ENCODE peak calls at places on chromosome 14, in seven cellular contexts. H is uterus; P is CD8-positive, alpha-beta T cell; D is IMR-90; N is coronary artery; S is cardiac fibroblast; A is colonic mucosa. K is an unnamed sample.

GRCh38 chr14:82075566-82075965 is 541.9 kb upstream of the SEL1L start:
- DNase-seq in H (no peak), P (no peak), D (no peak), N (no peak), S (no peak), A (no peak), K (no peak)

GRCh38 chr14:94129758-94130414 is 482 bp upstream of the IFI27L2 start:
- DNase-seq in H (peak), P (peak), D (peak), N (peak), S (peak), A (peak), K (peak)

GRCh38 chr14:95003099-95003960 is 154.0 kb downstream of the DICER1 start:
- DNase-seq in H (no peak), P (no peak), D (no peak), N (no peak), S (no peak), A (no peak), K (no peak)

GRCh38 chr14:100739306-100739705 is 12.6 kb downstream of the DLK1 start:
- DNase-seq in H (no peak), P (no peak), D (no peak), N (no peak), S (no peak), A (no peak), K (no peak)

GRCh38 chr14:31945074-31945613 is 132.0 kb upstream of the ARHGAP5 start:
- DNase-seq in H (no peak), P (no peak), D (no peak), N (no peak), S (no peak), A (peak), K (no peak)

GRCh38 chr14:65791551-65791981 is 379.0 kb downstream of the FUT8 start:
- DNase-seq in H (no peak), P (no peak), D (peak), N (no peak), S (peak), A (no peak), K (peak)

GRCh38 chr14:55706893-55707292 is 126.9 kb downstream of the KTN1 start:
- DNase-seq in H (no peak), P (no peak), D (peak), N (no peak), S (no peak), A (no peak), K (peak)

GRCh38 chr14:92341791-92342190 is 18.8 kb downstream of the SLC24A4 start:
- DNase-seq in H (no peak), P (no peak), D (no peak), N (no peak), S (no peak), A (no peak), K (no peak)

GRCh38 chr14:81172353-81172752 is 48.4 kb downstream of the GTF2A1 start:
- DNase-seq in H (no peak), P (no peak), D (peak), N (no peak), S (no peak), A (no peak), K (peak)

GRCh38 chr14:54446201-54446693 is 5.1 kb upstream of the CNIH1 start:
- DNase-seq in H (peak), P (no peak), D (no peak), N (no peak), S (peak), A (peak), K (peak)

GRCh38 chr14:71060795-71061455 is 153.7 kb downstream of the PCNX1 start:
- DNase-seq in H (no peak), P (no peak), D (peak), N (no peak), S (peak), A (no peak), K (no peak)

GRCh38 chr14:60311417-60311816 is 62.4 kb downstream of the PPM1A start:
- DNase-seq in H (no peak), P (no peak), D (peak), N (no peak), S (peak), A (no peak), K (peak)

GRCh38 chr14:54106802-54107377 is 150.3 kb upstream of the BMP4 start:
- DNase-seq in H (no peak), P (no peak), D (no peak), N (no peak), S (peak), A (no peak), K (no peak)

GRCh38 chr14:100062602-100063001 is 2.6 kb upstream of the EVL start:
- DNase-seq in H (no peak), P (no peak), D (no peak), N (no peak), S (no peak), A (no peak), K (no peak)

GRCh38 chr14:99267871-99268775 is 3.9 kb downstream of the BCL11B start:
- DNase-seq in H (no peak), P (peak), D (no peak), N (no peak), S (no peak), A (no peak), K (no peak)

GRCh38 chr14:94773017-94773681 is 3.2 kb upstream of the GSC start:
- DNase-seq in H (no peak), P (no peak), D (no peak), N (no peak), S (no peak), A (no peak), K (no peak)

GRCh38 chr14:58923751-58924405 is 264.6 kb upstream of the DAAM1 start:
- DNase-seq in H (no peak), P (no peak), D (no peak), N (no peak), S (no peak), A (no peak), K (no peak)

GRCh38 chr14:56224691-56225681 is 106.8 kb downstream of the PELI2 start:
- DNase-seq in H (no peak), P (no peak), D (no peak), N (no peak), S (no peak), A (peak), K (no peak)

GRCh38 chr14:49218436-49219092 is 367.6 kb downstream of the RPS29 start:
- DNase-seq in H (no peak), P (no peak), D (no peak), N (no peak), S (peak), A (no peak), K (peak)

DNA sequence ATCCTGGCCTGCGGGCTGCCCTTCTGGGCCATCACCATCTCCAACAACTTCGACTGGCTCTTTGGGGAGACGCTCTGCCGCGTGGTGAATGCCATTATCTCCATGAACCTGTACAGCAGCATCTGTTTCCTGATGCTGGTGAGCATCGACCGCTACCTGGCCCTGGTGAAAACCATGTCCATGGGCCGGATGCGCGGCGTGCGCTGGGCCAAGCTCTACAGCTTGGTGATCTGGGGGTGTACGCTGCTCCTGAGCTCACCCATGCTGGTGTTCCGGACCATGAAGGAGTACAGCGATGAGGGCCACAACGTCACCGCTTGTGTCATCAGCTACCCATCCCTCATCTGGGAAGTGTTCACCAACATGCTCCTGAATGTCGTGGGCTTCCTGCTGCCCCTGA is 15.4 kb upstream of the BDKRB1 start:
- DNase-seq in H (no peak), P (no peak), D (no peak), N (no peak), S (no peak), A (no peak), K (no peak)
- H3K4me3 ChIP-seq in H (no peak), P (no peak), D (no peak), N (no peak), S (no peak), A (no peak), K (no peak)

DNA sequence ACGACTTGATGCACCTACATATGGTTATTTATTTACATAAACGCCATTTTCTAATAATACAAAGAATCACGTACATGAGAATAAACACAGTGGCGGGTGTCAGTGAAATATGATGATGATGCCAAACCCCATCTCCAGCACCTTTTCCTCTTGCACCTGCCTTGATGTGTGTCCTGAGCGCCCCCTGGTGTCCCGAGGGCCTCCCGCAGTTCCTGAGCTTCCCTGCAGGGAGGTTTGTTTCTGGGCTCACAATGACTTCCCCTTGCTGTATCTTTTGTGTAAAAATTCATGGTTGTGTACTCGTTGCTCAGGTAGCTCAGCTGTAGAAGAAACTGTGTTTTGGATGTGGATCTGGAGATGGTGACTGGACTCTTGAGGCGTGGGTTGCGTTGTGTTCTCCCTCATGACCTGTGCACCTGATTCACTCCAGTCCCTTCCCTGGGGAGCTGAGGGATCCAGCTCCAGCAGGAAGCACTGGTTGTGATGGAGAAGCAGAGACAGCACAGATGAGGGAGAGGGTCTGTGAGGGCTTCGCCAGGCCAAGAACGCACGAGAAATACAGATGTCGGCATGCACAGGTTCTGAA is 1037.8 kb downstream of the TMEM121 start:
- DNase-seq in H (no peak), P (peak), D (no peak), N (no peak), S (no peak), A (peak), K (no peak)
- TF ChIP-seq CTCF in H (no peak), P (peak), D (no peak), N (no peak), S (peak), A (peak), K (no peak)

DNA sequence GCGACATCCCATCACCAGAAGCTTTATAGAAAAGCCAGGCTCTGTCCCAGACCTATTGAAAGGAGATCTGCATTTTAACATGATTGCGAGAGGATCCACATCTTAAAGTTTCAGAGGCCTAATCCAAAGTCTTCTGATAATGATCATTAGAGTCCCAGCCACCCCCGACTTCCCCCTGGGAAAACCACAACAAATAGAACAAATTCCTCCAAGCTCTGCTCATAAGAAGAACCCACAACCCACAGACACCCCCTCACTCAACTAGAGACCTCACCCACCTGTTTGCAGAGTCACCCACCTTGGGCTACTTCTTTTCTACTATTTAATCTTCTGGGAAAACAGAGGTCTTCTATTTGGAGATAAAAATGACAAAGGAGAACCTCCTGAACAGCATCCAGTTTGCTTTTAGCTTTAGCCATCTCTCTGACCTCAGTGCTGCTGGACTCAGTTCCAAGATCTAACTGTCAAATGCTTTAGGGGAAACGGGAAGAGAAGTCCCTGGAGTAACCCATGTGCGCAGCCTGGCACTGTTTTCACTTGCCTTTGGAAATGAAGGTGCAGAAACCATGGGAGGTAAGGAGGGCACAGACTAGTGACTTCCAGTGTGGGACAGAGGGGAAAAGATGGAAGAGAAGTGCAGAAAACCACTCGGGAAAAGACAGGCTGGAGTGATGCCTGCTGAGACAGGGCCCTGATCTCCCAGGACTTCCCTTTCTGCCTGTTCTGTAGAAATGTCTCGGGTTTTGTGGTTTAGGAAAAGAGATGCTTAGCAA is 124.9 kb upstream of the HIF1A start:
- DNase-seq in H (no peak), P (no peak), D (peak), N (no peak), S (peak), A (no peak), K (peak)
- H3K4me3 ChIP-seq in H (no peak), P (no peak), D (no peak), N (no peak), S (no peak), A (no peak), K (no peak)

DNA sequence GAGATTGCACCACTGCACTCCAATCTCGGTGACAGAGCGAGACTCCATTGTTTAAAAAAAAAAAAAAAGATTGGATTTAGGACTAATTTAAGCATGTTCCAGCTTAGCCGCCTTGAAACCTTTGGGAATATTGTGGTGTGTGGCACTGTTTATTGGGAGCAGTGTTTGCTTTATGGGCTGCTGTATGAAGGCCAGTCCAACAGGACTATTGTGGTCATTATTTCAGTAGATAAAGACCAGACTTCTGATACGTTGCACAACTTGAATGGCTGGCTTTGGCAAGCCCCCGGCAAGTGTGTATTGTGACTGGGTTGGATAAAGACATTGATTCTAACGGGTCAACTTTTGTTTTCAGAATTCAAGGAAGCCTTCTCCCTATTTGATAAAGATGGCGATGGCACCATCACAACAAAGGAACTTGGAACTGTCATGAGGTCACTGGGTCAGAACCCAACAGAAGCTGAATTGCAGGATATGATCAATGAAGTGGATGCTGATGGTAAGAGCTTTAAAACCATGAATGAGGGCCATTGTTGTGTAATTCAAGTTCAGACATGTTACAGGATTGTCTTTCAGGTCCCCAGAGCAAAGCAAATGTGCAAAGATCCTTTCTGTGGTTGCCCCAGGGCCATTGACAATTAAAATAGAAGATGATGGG is 4.2 kb downstream of the CALM1 start:
- DNase-seq in H (no peak), P (no peak), D (no peak), N (no peak), S (no peak), A (no peak), K (no peak)
- TF ChIP-seq CTCF in H (no peak), P (no peak), D (no peak), N (no peak), S (no peak), A (no peak), K (no peak)